ENCODE peak calls at places on chromosomes 3 and 15, in eight cellular contexts. One of them, this sample, is unnamed.

GRCh38 chr3:110069641-110070538 is 732.5 kb upstream of the DPPA4 start:
- DNase-seq in left lung: no peak
- DNase-seq in RWPE2: no peak
- DNase-seq in choroid plexus epithelial cell: peak
- DNase-seq in lower lobe of right lung: no peak
- DNase-seq in cardiac muscle cell: peak
- DNase-seq in upper lobe of right lung: no peak
- DNase-seq in mammary epithelial cell: peak
- DNase-seq in this sample: no peak

GRCh38 chr3:63344676-63345075 is 66.6 kb downstream of the SYNPR start:
- DNase-seq in left lung: no peak
- DNase-seq in lower lobe of right lung: no peak
- DNase-seq in RWPE2: no peak
- DNase-seq in upper lobe of right lung: no peak
- DNase-seq in cardiac muscle cell: no peak
- DNase-seq in choroid plexus epithelial cell: no peak
- DNase-seq in mammary epithelial cell: no peak
- DNase-seq in this sample: no peak

GRCh38 chr3:50572801-50573371 is 3.6 kb downstream of the HEMK1 start:
- DNase-seq in mammary epithelial cell: no peak
- DNase-seq in choroid plexus epithelial cell: no peak
- DNase-seq in lower lobe of right lung: no peak
- DNase-seq in left lung: no peak
- DNase-seq in cardiac muscle cell: no peak
- DNase-seq in RWPE2: no peak
- DNase-seq in upper lobe of right lung: no peak
- DNase-seq in this sample: no peak

GRCh38 chr3:188174309-188175044 is 20.5 kb downstream of the LPP start:
- DNase-seq in upper lobe of right lung: no peak
- DNase-seq in choroid plexus epithelial cell: no peak
- DNase-seq in left lung: no peak
- DNase-seq in lower lobe of right lung: no peak
- DNase-seq in RWPE2: no peak
- DNase-seq in cardiac muscle cell: no peak
- DNase-seq in mammary epithelial cell: no peak
- DNase-seq in this sample: peak

GRCh38 chr15:25066708-25067107 is 111.9 kb downstream of the SNRPN start:
- DNase-seq in upper lobe of right lung: peak
- DNase-seq in cardiac muscle cell: no peak
- DNase-seq in left lung: no peak
- DNase-seq in mammary epithelial cell: no peak
- DNase-seq in RWPE2: peak
- DNase-seq in choroid plexus epithelial cell: no peak
- DNase-seq in lower lobe of right lung: no peak
- DNase-seq in this sample: no peak

GRCh38 chr3:54572197-54572895 is 355.5 kb downstream of the LRTM1 start:
- DNase-seq in left lung: no peak
- DNase-seq in mammary epithelial cell: peak
- DNase-seq in cardiac muscle cell: no peak
- DNase-seq in upper lobe of right lung: no peak
- DNase-seq in RWPE2: no peak
- DNase-seq in choroid plexus epithelial cell: no peak
- DNase-seq in lower lobe of right lung: no peak
- DNase-seq in this sample: no peak

GRCh38 chr3:156271995-156272719 is 151.8 kb downstream of the KCNAB1 start:
- DNase-seq in mammary epithelial cell: no peak
- DNase-seq in choroid plexus epithelial cell: no peak
- DNase-seq in cardiac muscle cell: no peak
- DNase-seq in left lung: no peak
- DNase-seq in RWPE2: no peak
- DNase-seq in lower lobe of right lung: no peak
- DNase-seq in upper lobe of right lung: no peak
- DNase-seq in this sample: no peak

GRCh38 chr15:101641134-101641764 is 10.9 kb downstream of the TM2D3 start:
- DNase-seq in lower lobe of right lung: peak
- DNase-seq in upper lobe of right lung: no peak
- DNase-seq in choroid plexus epithelial cell: peak
- DNase-seq in left lung: no peak
- DNase-seq in mammary epithelial cell: peak
- DNase-seq in RWPE2: no peak
- DNase-seq in cardiac muscle cell: peak
- DNase-seq in this sample: peak

DNA sequence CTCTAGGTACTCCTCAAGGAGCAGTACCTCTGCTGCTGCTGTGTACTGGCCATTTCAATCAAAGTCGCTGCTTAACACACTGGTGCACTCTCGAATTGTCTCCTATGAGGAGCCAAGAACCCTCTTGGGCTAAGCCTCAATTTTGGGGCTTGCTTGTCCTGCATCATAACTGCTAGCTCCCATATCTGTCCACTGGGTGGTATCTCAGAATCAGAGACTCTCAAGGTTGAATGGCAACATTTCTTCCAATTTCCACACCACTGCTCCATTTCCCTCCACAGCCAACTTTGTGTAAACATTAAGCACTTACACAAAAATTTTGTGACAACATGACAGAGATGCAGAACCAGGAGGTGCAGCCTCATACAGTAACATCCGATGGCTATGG is 82.4 kb downstream of the XXYLT1 start:
- DNase-seq in choroid plexus epithelial cell: peak
- DNase-seq in left lung: no peak
- DNase-seq in lower lobe of right lung: no peak
- DNase-seq in cardiac muscle cell: no peak
- DNase-seq in RWPE2: no peak
- DNase-seq in mammary epithelial cell: no peak
- DNase-seq in upper lobe of right lung: no peak
- DNase-seq in this sample: no peak
- TF ChIP-seq CTCF in choroid plexus epithelial cell: peak
- TF ChIP-seq CTCF in left lung: no peak
- TF ChIP-seq CTCF in lower lobe of right lung: no peak
- TF ChIP-seq CTCF in cardiac muscle cell: peak
- TF ChIP-seq CTCF in RWPE2: no peak
- TF ChIP-seq CTCF in mammary epithelial cell: peak
- TF ChIP-seq CTCF in upper lobe of right lung: no peak
- TF ChIP-seq CTCF in this sample: no peak

DNA sequence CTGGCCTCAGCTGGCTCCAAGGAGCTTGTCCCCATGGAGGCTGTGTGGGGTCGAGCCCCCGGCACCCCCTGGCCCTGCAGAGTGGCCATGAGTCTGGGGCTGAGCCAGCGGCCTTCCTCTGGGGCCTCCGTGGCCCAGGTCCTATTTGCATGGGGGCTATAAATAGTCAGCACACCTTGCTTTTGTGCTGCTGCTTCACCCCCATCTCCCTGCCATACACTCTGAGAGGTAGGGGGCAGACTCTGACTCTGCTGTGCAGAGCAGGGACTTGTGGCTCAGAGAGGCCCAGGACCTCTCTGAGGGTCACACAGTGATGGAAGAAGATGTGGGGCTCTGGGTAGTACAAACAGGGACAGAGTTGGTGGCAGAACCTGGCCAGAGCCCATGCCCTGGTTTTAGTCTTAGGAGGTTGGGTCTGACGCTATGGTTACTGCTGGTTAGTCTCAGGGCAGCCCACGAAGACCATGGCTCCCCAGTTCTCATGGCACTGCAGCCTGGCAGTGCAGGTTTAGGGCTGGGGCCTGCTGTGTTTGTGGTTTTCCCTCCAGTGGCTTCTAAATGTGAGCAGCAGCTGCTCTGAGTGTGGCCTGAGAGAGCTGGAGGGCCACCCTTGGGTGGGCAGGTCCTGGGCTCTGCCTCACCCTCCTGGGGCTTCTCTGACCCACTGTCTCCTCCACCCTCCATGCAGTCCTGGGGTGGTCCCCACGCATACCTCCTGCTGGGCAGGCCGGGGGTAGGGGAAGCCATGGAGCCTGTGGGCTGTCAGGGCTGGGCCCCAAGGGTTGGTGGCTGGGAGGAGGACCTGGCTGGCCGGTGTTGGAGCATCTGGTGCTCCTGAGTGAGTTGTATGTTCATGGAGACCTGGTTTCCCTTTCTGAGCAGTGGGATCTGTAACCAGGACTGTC is 13.6 kb downstream of the PRKCD start:
- DNase-seq in upper lobe of right lung: no peak
- DNase-seq in cardiac muscle cell: no peak
- DNase-seq in lower lobe of right lung: no peak
- DNase-seq in mammary epithelial cell: no peak
- DNase-seq in RWPE2: no peak
- DNase-seq in choroid plexus epithelial cell: no peak
- DNase-seq in left lung: peak
- DNase-seq in this sample: no peak
- TF ChIP-seq CTCF in upper lobe of right lung: no peak
- TF ChIP-seq CTCF in cardiac muscle cell: no peak
- TF ChIP-seq CTCF in lower lobe of right lung: no peak
- TF ChIP-seq CTCF in mammary epithelial cell: no peak
- TF ChIP-seq CTCF in RWPE2: no peak
- TF ChIP-seq CTCF in choroid plexus epithelial cell: no peak
- TF ChIP-seq CTCF in left lung: no peak
- TF ChIP-seq CTCF in this sample: no peak

GRCh38 chr15:73460662-73461061 is 17.7 kb downstream of the REC114 start:
- DNase-seq in choroid plexus epithelial cell: no peak
- DNase-seq in mammary epithelial cell: no peak
- DNase-seq in left lung: no peak
- DNase-seq in lower lobe of right lung: no peak
- DNase-seq in RWPE2: no peak
- DNase-seq in upper lobe of right lung: no peak
- DNase-seq in cardiac muscle cell: no peak
- DNase-seq in this sample: no peak
- TF ChIP-seq CTCF in choroid plexus epithelial cell: no peak
- TF ChIP-seq CTCF in mammary epithelial cell: no peak
- TF ChIP-seq CTCF in left lung: no peak
- TF ChIP-seq CTCF in lower lobe of right lung: no peak
- TF ChIP-seq CTCF in RWPE2: no peak
- TF ChIP-seq CTCF in upper lobe of right lung: no peak
- TF ChIP-seq CTCF in cardiac muscle cell: no peak
- TF ChIP-seq CTCF in this sample: no peak

DNA sequence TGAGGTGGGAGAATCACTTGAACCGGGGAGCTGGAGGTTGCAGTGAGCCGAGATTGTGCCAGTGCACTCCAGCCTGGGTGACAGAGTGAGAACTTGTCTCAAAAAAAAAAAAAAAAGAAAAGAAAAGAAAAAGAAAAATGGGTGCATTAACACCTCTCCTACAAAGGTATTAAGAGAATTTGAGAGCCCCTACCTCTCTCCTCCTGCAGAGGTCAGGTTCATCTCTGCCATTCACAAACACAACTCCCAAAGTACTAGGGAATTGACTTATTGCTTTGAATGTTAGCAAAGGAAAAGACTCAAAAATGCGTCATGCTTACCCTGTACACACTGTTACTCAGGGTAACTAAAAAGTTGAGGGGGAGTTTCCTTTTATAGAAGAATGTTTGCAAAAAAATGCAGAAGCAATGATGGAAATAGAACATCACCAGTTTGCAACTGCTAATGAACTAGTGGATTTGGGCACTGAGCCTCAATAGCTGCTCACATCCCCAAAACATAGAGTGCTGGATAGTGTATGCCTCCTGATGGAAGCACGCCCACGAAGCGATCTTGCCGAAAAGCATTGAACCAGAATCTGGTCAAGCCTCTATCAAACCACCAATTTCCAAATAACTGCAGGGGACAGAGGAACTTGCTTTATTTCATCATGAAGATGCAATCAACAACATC is 15.5 kb upstream of the LYZL4 start:
- DNase-seq in left lung: no peak
- DNase-seq in RWPE2: no peak
- DNase-seq in upper lobe of right lung: no peak
- DNase-seq in lower lobe of right lung: no peak
- DNase-seq in mammary epithelial cell: no peak
- DNase-seq in cardiac muscle cell: no peak
- DNase-seq in choroid plexus epithelial cell: no peak
- DNase-seq in this sample: no peak
- TF ChIP-seq CTCF in left lung: no peak
- TF ChIP-seq CTCF in RWPE2: no peak
- TF ChIP-seq CTCF in upper lobe of right lung: no peak
- TF ChIP-seq CTCF in lower lobe of right lung: no peak
- TF ChIP-seq CTCF in mammary epithelial cell: no peak
- TF ChIP-seq CTCF in cardiac muscle cell: no peak
- TF ChIP-seq CTCF in choroid plexus epithelial cell: no peak
- TF ChIP-seq CTCF in this sample: no peak

GRCh38 chr3:122618614-122619013 is 41.2 kb downstream of the PARP15 start:
- DNase-seq in choroid plexus epithelial cell: no peak
- DNase-seq in lower lobe of right lung: no peak
- DNase-seq in mammary epithelial cell: no peak
- DNase-seq in cardiac muscle cell: no peak
- DNase-seq in upper lobe of right lung: no peak
- DNase-seq in RWPE2: no peak
- DNase-seq in left lung: no peak
- DNase-seq in this sample: no peak
- TF ChIP-seq CTCF in choroid plexus epithelial cell: peak
- TF ChIP-seq CTCF in lower lobe of right lung: no peak
- TF ChIP-seq CTCF in mammary epithelial cell: no peak
- TF ChIP-seq CTCF in cardiac muscle cell: no peak
- TF ChIP-seq CTCF in upper lobe of right lung: no peak
- TF ChIP-seq CTCF in RWPE2: no peak
- TF ChIP-seq CTCF in left lung: no peak
- TF ChIP-seq CTCF in this sample: no peak

GRCh38 chr3:184503647-184504046 is 57.9 kb upstream of the EPHB3 start:
- DNase-seq in choroid plexus epithelial cell: no peak
- DNase-seq in RWPE2: no peak
- DNase-seq in cardiac muscle cell: no peak
- DNase-seq in upper lobe of right lung: no peak
- DNase-seq in left lung: no peak
- DNase-seq in mammary epithelial cell: no peak
- DNase-seq in lower lobe of right lung: no peak
- DNase-seq in this sample: no peak
- TF ChIP-seq CTCF in choroid plexus epithelial cell: no peak
- TF ChIP-seq CTCF in RWPE2: no peak
- TF ChIP-seq CTCF in cardiac muscle cell: no peak
- TF ChIP-seq CTCF in upper lobe of right lung: no peak
- TF ChIP-seq CTCF in left lung: no peak
- TF ChIP-seq CTCF in mammary epithelial cell: no peak
- TF ChIP-seq CTCF in lower lobe of right lung: no peak
- TF ChIP-seq CTCF in this sample: no peak

DNA sequence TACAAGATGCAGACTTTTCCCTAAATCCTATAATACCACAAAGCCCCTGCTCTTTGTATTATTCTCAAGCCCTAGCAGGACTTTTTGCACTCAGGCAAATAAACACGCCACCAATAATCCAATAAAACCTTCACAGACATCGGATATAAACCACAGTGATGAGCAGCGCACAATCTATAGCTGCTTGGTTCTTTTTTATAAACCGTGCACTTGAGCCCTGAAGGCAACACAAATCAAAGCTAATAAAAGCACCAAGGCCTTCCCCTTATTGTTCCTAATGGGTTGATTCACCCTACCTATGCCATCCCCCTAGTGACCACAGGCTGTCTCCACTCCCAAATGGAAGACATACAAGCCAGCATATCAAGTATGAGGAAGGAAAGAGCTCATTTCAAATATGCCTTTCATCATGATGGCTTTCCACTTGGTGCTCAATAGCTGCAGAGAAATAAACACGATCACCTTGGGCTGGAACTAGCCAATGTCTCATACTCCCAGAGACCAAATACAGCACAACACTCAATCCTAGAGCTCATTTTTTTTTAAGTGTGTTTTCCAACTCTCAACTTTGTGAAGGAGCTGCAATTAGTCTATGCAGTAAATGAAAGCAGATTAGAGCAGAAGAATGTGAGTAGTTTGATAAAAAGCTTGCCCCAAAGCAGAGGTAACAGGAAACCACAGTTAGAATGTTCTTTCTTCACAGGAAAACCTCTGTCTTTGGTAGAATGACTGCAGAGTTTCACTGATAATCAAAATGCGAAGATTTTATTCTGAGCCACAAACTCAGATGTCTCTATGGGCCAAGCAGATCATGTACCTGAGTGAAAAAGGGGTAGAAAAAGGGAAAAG is 573.9 kb downstream of the AGBL1 start:
- DNase-seq in RWPE2: no peak
- DNase-seq in mammary epithelial cell: no peak
- DNase-seq in upper lobe of right lung: no peak
- DNase-seq in choroid plexus epithelial cell: no peak
- DNase-seq in cardiac muscle cell: no peak
- DNase-seq in lower lobe of right lung: no peak
- DNase-seq in left lung: no peak
- DNase-seq in this sample: no peak
- TF ChIP-seq CTCF in RWPE2: no peak
- TF ChIP-seq CTCF in mammary epithelial cell: no peak
- TF ChIP-seq CTCF in upper lobe of right lung: no peak
- TF ChIP-seq CTCF in choroid plexus epithelial cell: no peak
- TF ChIP-seq CTCF in cardiac muscle cell: no peak
- TF ChIP-seq CTCF in lower lobe of right lung: no peak
- TF ChIP-seq CTCF in left lung: no peak
- TF ChIP-seq CTCF in this sample: no peak